ENCODE peak calls at places on chromosomes 6 and 20, in four cellular contexts. One of them, this sample, is unnamed.

GRCh38 chr6:74764486-74764885 is 441.4 kb downstream of the COL12A1 start:
- DNase-seq in AG04449: no peak
- DNase-seq in cardiac fibroblast: no peak
- DNase-seq in CD8-positive, alpha-beta T cell: no peak
- DNase-seq in this sample: no peak

GRCh38 chr6:154995241-154996162 is at the start of gene TIAM2:
- DNase-seq in cardiac fibroblast: peak
- DNase-seq in AG04449: no peak
- DNase-seq in CD8-positive, alpha-beta T cell: no peak
- DNase-seq in this sample: no peak

GRCh38 chr6:134642217-134642616 is 307.7 kb downstream of the ALDH8A1 start:
- DNase-seq in CD8-positive, alpha-beta T cell: no peak
- DNase-seq in cardiac fibroblast: peak
- DNase-seq in AG04449: no peak
- DNase-seq in this sample: no peak

GRCh38 chr6:54515013-54515412 is 206.8 kb downstream of the TINAG start:
- DNase-seq in CD8-positive, alpha-beta T cell: no peak
- DNase-seq in cardiac fibroblast: no peak
- DNase-seq in AG04449: no peak
- DNase-seq in this sample: no peak

GRCh38 chr20:41135187-41135887 is 2.0 kb upstream of the PLCG1 start:
- DNase-seq in CD8-positive, alpha-beta T cell: peak
- DNase-seq in AG04449: no peak
- DNase-seq in cardiac fibroblast: peak
- DNase-seq in this sample: no peak

GRCh38 chr6:80523531-80523970 is 417.1 kb downstream of the BCKDHB start:
- DNase-seq in AG04449: no peak
- DNase-seq in CD8-positive, alpha-beta T cell: no peak
- DNase-seq in cardiac fibroblast: peak
- DNase-seq in this sample: no peak

GRCh38 chr6:21138359-21139094 is 455.0 kb upstream of the SOX4 start:
- DNase-seq in cardiac fibroblast: peak
- DNase-seq in CD8-positive, alpha-beta T cell: no peak
- DNase-seq in AG04449: no peak
- DNase-seq in this sample: no peak

GRCh38 chr6:20092071-20092566 is 120.2 kb downstream of the MBOAT1 start:
- DNase-seq in cardiac fibroblast: peak
- DNase-seq in AG04449: peak
- DNase-seq in CD8-positive, alpha-beta T cell: no peak
- DNase-seq in this sample: peak

GRCh38 chr6:43699564-43700186 is 12.1 kb upstream of the MRPS18A start:
- DNase-seq in cardiac fibroblast: peak
- DNase-seq in AG04449: no peak
- DNase-seq in CD8-positive, alpha-beta T cell: no peak
- DNase-seq in this sample: no peak

GRCh38 chr20:36865076-36865860 is 10.7 kb upstream of the TLDC2 start:
- DNase-seq in AG04449: no peak
- DNase-seq in CD8-positive, alpha-beta T cell: no peak
- DNase-seq in cardiac fibroblast: no peak
- DNase-seq in this sample: no peak

GRCh38 chr6:72950114-72950860 is 275.0 kb downstream of the KHDC1L start:
- DNase-seq in CD8-positive, alpha-beta T cell: no peak
- DNase-seq in AG04449: no peak
- DNase-seq in cardiac fibroblast: peak
- DNase-seq in this sample: no peak

GRCh38 chr6:163183791-163184190 is 230.7 kb upstream of the QKI start:
- DNase-seq in cardiac fibroblast: peak
- DNase-seq in CD8-positive, alpha-beta T cell: no peak
- DNase-seq in AG04449: no peak
- DNase-seq in this sample: no peak

GRCh38 chr6:2194643-2195042 is 50.8 kb downstream of the GMDS start:
- DNase-seq in AG04449: no peak
- DNase-seq in cardiac fibroblast: no peak
- DNase-seq in CD8-positive, alpha-beta T cell: no peak
- DNase-seq in this sample: no peak

GRCh38 chr20:4435210-4435609 is 286.5 kb upstream of the PRND start:
- DNase-seq in cardiac fibroblast: no peak
- DNase-seq in CD8-positive, alpha-beta T cell: no peak
- DNase-seq in AG04449: peak
- DNase-seq in this sample: peak

GRCh38 chr6:11919771-11920440 is 92.2 kb upstream of the HIVEP1 start:
- DNase-seq in AG04449: no peak
- DNase-seq in CD8-positive, alpha-beta T cell: no peak
- DNase-seq in cardiac fibroblast: no peak
- DNase-seq in this sample: no peak

GRCh38 chr6:16409531-16410441 is 171.4 kb downstream of the GMPR start:
- DNase-seq in cardiac fibroblast: peak
- DNase-seq in AG04449: no peak
- DNase-seq in CD8-positive, alpha-beta T cell: peak
- DNase-seq in this sample: peak

GRCh38 chr20:56573989-56574388 is 40.9 kb downstream of the FAM209B start:
- DNase-seq in CD8-positive, alpha-beta T cell: no peak
- DNase-seq in cardiac fibroblast: no peak
- DNase-seq in AG04449: no peak
- DNase-seq in this sample: no peak

GRCh38 chr6:29011276-29011734 is 6.2 kb upstream of the ZNF311 start:
- DNase-seq in cardiac fibroblast: peak
- DNase-seq in AG04449: no peak
- DNase-seq in CD8-positive, alpha-beta T cell: peak
- DNase-seq in this sample: no peak

GRCh38 chr6:157764346-157765068 is 58.5 kb upstream of the SNX9 start:
- DNase-seq in CD8-positive, alpha-beta T cell: peak
- DNase-seq in AG04449: peak
- DNase-seq in cardiac fibroblast: peak
- DNase-seq in this sample: peak

GRCh38 chr6:32046450-32047083 is 8.4 kb downstream of the CYP21A2 start:
- DNase-seq in CD8-positive, alpha-beta T cell: no peak
- DNase-seq in cardiac fibroblast: peak
- DNase-seq in AG04449: no peak
- DNase-seq in this sample: no peak

GRCh38 chr20:58447733-58448391 is 58.8 kb downstream of the VAPB start:
- DNase-seq in AG04449: no peak
- DNase-seq in cardiac fibroblast: peak
- DNase-seq in CD8-positive, alpha-beta T cell: peak
- DNase-seq in this sample: peak

GRCh38 chr20:47230811-47231256 is 125.7 kb downstream of the ZMYND8 start:
- DNase-seq in CD8-positive, alpha-beta T cell: no peak
- DNase-seq in cardiac fibroblast: no peak
- DNase-seq in AG04449: peak
- DNase-seq in this sample: no peak

GRCh38 chr6:35287671-35288396 is 9.8 kb upstream of the DEF6 start:
- DNase-seq in cardiac fibroblast: no peak
- DNase-seq in AG04449: no peak
- DNase-seq in CD8-positive, alpha-beta T cell: no peak
- DNase-seq in this sample: no peak

GRCh38 chr6:11808054-11808453 is 29.5 kb upstream of the ADTRP start:
- DNase-seq in AG04449: no peak
- DNase-seq in cardiac fibroblast: no peak
- DNase-seq in CD8-positive, alpha-beta T cell: no peak
- DNase-seq in this sample: no peak

DNA sequence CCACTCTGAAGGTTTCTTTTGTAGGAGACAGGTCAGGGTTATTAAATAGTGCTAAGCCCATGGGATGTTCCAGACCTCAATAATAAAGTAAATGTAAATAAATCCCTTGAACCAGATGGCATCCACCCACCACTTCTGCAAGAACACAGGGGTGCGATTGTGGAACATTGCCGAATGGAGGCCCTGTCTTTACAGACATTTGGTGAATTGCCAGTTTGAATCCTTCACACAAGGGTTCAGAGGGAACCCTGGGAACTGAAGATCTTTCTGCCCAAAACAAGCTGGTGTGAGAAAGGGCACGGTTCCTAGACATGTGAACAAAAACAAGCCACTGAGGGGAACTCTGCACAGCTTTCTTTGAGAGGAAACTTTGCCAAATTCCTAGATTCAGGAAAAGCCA is 30.2 kb upstream of the RNF8 start:
- DNase-seq in AG04449: no peak
- DNase-seq in cardiac fibroblast: peak
- DNase-seq in CD8-positive, alpha-beta T cell: no peak
- DNase-seq in this sample: no peak
- H3K4me3 ChIP-seq in AG04449: no peak
- H3K4me3 ChIP-seq in cardiac fibroblast: no peak
- H3K4me3 ChIP-seq in CD8-positive, alpha-beta T cell: no peak
- H3K4me3 ChIP-seq in this sample: no peak

DNA sequence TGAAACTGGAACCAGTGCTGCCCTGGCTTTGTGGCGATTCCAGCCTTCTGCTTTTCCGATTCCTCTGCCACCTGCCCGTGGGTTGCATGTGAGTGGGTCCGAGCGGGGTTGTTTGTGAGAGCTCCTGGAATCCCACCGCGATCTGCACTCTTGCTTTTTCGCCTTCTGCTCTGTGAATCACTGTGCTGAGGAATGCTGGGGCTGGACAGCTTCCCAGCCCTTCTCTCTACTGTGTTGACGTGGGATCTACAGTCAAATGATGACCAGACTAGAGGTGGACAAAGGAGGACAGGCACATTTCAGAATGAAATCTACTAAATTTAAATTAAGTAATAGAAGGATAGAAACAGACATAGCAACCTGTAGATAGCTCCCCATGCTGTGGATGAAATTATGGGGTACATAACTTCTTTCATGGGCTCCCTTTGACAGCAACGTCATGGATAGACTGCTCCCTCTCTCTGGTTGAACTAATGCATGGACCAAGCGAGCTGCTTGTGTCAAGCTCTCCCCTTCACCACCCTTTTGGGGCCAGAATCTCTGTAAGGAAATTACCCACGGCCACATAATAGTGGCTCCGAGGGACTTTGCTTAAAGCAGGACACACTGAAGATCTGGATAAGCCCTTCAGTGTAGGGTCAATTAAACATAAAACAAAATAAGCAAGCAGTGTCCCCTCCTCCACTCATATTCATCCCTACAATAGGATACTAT is 2.0 kb downstream of the FNDC1 start:
- DNase-seq in AG04449: no peak
- DNase-seq in CD8-positive, alpha-beta T cell: no peak
- DNase-seq in cardiac fibroblast: peak
- DNase-seq in this sample: no peak
- H3K4me3 ChIP-seq in AG04449: no peak
- H3K4me3 ChIP-seq in CD8-positive, alpha-beta T cell: no peak
- H3K4me3 ChIP-seq in cardiac fibroblast: no peak
- H3K4me3 ChIP-seq in this sample: no peak

GRCh38 chr20:35226775-35227681 is 538 bp downstream of the MMP24 start:
- DNase-seq in CD8-positive, alpha-beta T cell: peak
- DNase-seq in AG04449: no peak
- DNase-seq in cardiac fibroblast: peak
- DNase-seq in this sample: no peak
- H3K4me3 ChIP-seq in CD8-positive, alpha-beta T cell: no peak
- H3K4me3 ChIP-seq in AG04449: peak
- H3K4me3 ChIP-seq in cardiac fibroblast: peak
- H3K4me3 ChIP-seq in this sample: no peak

DNA sequence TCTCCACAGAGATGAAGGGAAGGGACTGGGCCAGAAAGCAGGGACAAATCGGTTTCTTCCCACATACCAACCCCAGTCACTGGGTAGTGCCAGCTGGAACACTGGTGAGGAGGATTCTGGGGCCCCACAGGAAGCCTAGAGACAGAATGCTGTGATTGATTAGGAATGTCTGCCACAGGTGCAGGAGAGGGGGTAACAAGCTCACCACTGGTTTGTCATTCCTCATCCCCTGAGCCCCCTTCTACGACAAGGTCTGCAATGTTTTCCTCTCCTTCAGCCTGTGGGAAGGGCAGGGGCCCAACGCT is 89.8 kb downstream of the PREX1 start:
- DNase-seq in CD8-positive, alpha-beta T cell: no peak
- DNase-seq in cardiac fibroblast: no peak
- DNase-seq in AG04449: no peak
- DNase-seq in this sample: no peak
- H3K4me3 ChIP-seq in CD8-positive, alpha-beta T cell: no peak
- H3K4me3 ChIP-seq in cardiac fibroblast: no peak
- H3K4me3 ChIP-seq in AG04449: no peak
- H3K4me3 ChIP-seq in this sample: no peak

GRCh38 chr20:62607366-62608217 is 34.7 kb upstream of the SLCO4A1 start:
- DNase-seq in CD8-positive, alpha-beta T cell: no peak
- DNase-seq in cardiac fibroblast: no peak
- DNase-seq in AG04449: no peak
- DNase-seq in this sample: no peak

GRCh38 chr20:62606551-62607201 is 35.6 kb upstream of the SLCO4A1 start:
- DNase-seq in CD8-positive, alpha-beta T cell: no peak
- DNase-seq in AG04449: no peak
- DNase-seq in cardiac fibroblast: peak
- DNase-seq in this sample: no peak

GRCh38 chr20:62604796-62605195 is 37.5 kb upstream of the SLCO4A1 start:
- DNase-seq in AG04449: no peak
- DNase-seq in cardiac fibroblast: no peak
- DNase-seq in CD8-positive, alpha-beta T cell: no peak
- DNase-seq in this sample: no peak

GRCh38 chr20:62605236-62605948 is 36.9 kb upstream of the SLCO4A1 start:
- DNase-seq in CD8-positive, alpha-beta T cell: no peak
- DNase-seq in cardiac fibroblast: no peak
- DNase-seq in AG04449: no peak
- DNase-seq in this sample: no peak

GRCh38 chr20:62605996-62606395 is 36.3 kb upstream of the SLCO4A1 start:
- DNase-seq in CD8-positive, alpha-beta T cell: no peak
- DNase-seq in AG04449: no peak
- DNase-seq in cardiac fibroblast: no peak
- DNase-seq in this sample: no peak
- H3K4me3 ChIP-seq in CD8-positive, alpha-beta T cell: no peak
- H3K4me3 ChIP-seq in AG04449: no peak
- H3K4me3 ChIP-seq in cardiac fibroblast: no peak
- H3K4me3 ChIP-seq in this sample: no peak

GRCh38 chr20:20363449-20364015 is 4.4 kb upstream of the INSM1 start:
- DNase-seq in cardiac fibroblast: no peak
- DNase-seq in AG04449: no peak
- DNase-seq in CD8-positive, alpha-beta T cell: no peak
- DNase-seq in this sample: no peak
- H3K4me3 ChIP-seq in cardiac fibroblast: no peak
- H3K4me3 ChIP-seq in AG04449: no peak
- H3K4me3 ChIP-seq in CD8-positive, alpha-beta T cell: no peak
- H3K4me3 ChIP-seq in this sample: no peak

GRCh38 chr6:148530976-148531375 is 188.3 kb downstream of the SASH1 start:
- DNase-seq in cardiac fibroblast: peak
- DNase-seq in CD8-positive, alpha-beta T cell: no peak
- DNase-seq in AG04449: no peak
- DNase-seq in this sample: no peak
- H3K4me3 ChIP-seq in cardiac fibroblast: peak
- H3K4me3 ChIP-seq in CD8-positive, alpha-beta T cell: no peak
- H3K4me3 ChIP-seq in AG04449: peak
- H3K4me3 ChIP-seq in this sample: no peak